ENCODE peak calls at places on chromosomes 7 and 10, in five cellular contexts. One of them, this sample, is unnamed.

GRCh38 chr7:31120800-31121513 is 68.8 kb downstream of the ADCYAP1R1 start:
- DNase-seq in brain microvascular endothelial cell: no peak
- DNase-seq in PC-9: no peak
- DNase-seq in AG09319: no peak
- DNase-seq in T-helper 9 cell: no peak
- DNase-seq in this sample: no peak

GRCh38 chr7:11895352-11895751 is 63.4 kb upstream of the THSD7A start:
- DNase-seq in brain microvascular endothelial cell: no peak
- DNase-seq in PC-9: no peak
- DNase-seq in AG09319: no peak
- DNase-seq in T-helper 9 cell: no peak
- DNase-seq in this sample: no peak

GRCh38 chr7:98163704-98164478 is 47.3 kb upstream of the BHLHA15 start:
- DNase-seq in brain microvascular endothelial cell: peak
- DNase-seq in PC-9: peak
- DNase-seq in AG09319: no peak
- DNase-seq in T-helper 9 cell: no peak
- DNase-seq in this sample: no peak

GRCh38 chr7:44396931-44397525 is 71.6 kb upstream of the CAMK2B start:
- DNase-seq in brain microvascular endothelial cell: no peak
- DNase-seq in PC-9: no peak
- DNase-seq in AG09319: no peak
- DNase-seq in T-helper 9 cell: no peak
- DNase-seq in this sample: no peak

GRCh38 chr10:27448926-27449325 is 55.2 kb upstream of the RAB18 start:
- DNase-seq in brain microvascular endothelial cell: peak
- DNase-seq in PC-9: no peak
- DNase-seq in AG09319: no peak
- DNase-seq in T-helper 9 cell: no peak
- DNase-seq in this sample: no peak

GRCh38 chr10:6065406-6065805 is 3.2 kb upstream of the IL2RA start:
- DNase-seq in brain microvascular endothelial cell: no peak
- DNase-seq in PC-9: no peak
- DNase-seq in AG09319: no peak
- DNase-seq in T-helper 9 cell: no peak
- DNase-seq in this sample: no peak

GRCh38 chr7:88315532-88315931 is 8.8 kb upstream of the STEAP4 start:
- DNase-seq in brain microvascular endothelial cell: no peak
- DNase-seq in PC-9: no peak
- DNase-seq in AG09319: no peak
- DNase-seq in T-helper 9 cell: no peak
- DNase-seq in this sample: no peak

GRCh38 chr10:126373982-126374381 is 14.3 kb downstream of the ADAM12 start:
- DNase-seq in brain microvascular endothelial cell: peak
- DNase-seq in PC-9: no peak
- DNase-seq in AG09319: no peak
- DNase-seq in T-helper 9 cell: no peak
- DNase-seq in this sample: no peak

GRCh38 chr7:127383123-127383835 is 9.2 kb downstream of the ZNF800 start:
- DNase-seq in brain microvascular endothelial cell: no peak
- DNase-seq in PC-9: no peak
- DNase-seq in AG09319: no peak
- DNase-seq in T-helper 9 cell: no peak
- DNase-seq in this sample: no peak

GRCh38 chr7:34073676-34074075 is 168.3 kb downstream of the BMPER start:
- DNase-seq in brain microvascular endothelial cell: no peak
- DNase-seq in PC-9: no peak
- DNase-seq in AG09319: no peak
- DNase-seq in T-helper 9 cell: no peak
- DNase-seq in this sample: no peak

GRCh38 chr10:6045600-6046457 is 16.3 kb downstream of the IL2RA start:
- DNase-seq in brain microvascular endothelial cell: no peak
- DNase-seq in PC-9: no peak
- DNase-seq in AG09319: no peak
- DNase-seq in T-helper 9 cell: no peak
- DNase-seq in this sample: no peak

GRCh38 chr10:71630168-71630567 is 89.4 kb downstream of the C10orf105 start:
- DNase-seq in brain microvascular endothelial cell: no peak
- DNase-seq in PC-9: no peak
- DNase-seq in AG09319: no peak
- DNase-seq in T-helper 9 cell: no peak
- DNase-seq in this sample: no peak

GRCh38 chr7:43693687-43694398 is 35.5 kb downstream of the COA1 start:
- DNase-seq in brain microvascular endothelial cell: peak
- DNase-seq in PC-9: peak
- DNase-seq in AG09319: peak
- DNase-seq in T-helper 9 cell: no peak
- DNase-seq in this sample: no peak

GRCh38 chr10:31706921-31707571 is 221.6 kb downstream of the ARHGAP12 start:
- DNase-seq in brain microvascular endothelial cell: no peak
- DNase-seq in PC-9: no peak
- DNase-seq in AG09319: no peak
- DNase-seq in T-helper 9 cell: no peak
- DNase-seq in this sample: no peak

GRCh38 chr10:29725133-29725720 is 90.5 kb upstream of the SVIL start:
- DNase-seq in brain microvascular endothelial cell: peak
- DNase-seq in PC-9: peak
- DNase-seq in AG09319: no peak
- DNase-seq in T-helper 9 cell: no peak
- DNase-seq in this sample: no peak

GRCh38 chr7:66556549-66557213 is 72.0 kb upstream of the KCTD7 start:
- DNase-seq in brain microvascular endothelial cell: no peak
- DNase-seq in PC-9: no peak
- DNase-seq in AG09319: no peak
- DNase-seq in T-helper 9 cell: no peak
- DNase-seq in this sample: no peak

GRCh38 chr10:10941106-10941505 is 76.6 kb upstream of the CELF2 start:
- DNase-seq in brain microvascular endothelial cell: no peak
- DNase-seq in PC-9: no peak
- DNase-seq in AG09319: no peak
- DNase-seq in T-helper 9 cell: no peak
- DNase-seq in this sample: no peak

GRCh38 chr7:69114374-69114773 is 483.9 kb upstream of the AUTS2 start:
- DNase-seq in brain microvascular endothelial cell: no peak
- DNase-seq in PC-9: no peak
- DNase-seq in AG09319: no peak
- DNase-seq in T-helper 9 cell: no peak
- DNase-seq in this sample: no peak

GRCh38 chr10:63583397-63583796 is 62.2 kb downstream of the REEP3 start:
- DNase-seq in brain microvascular endothelial cell: no peak
- DNase-seq in PC-9: no peak
- DNase-seq in AG09319: no peak
- DNase-seq in T-helper 9 cell: no peak
- DNase-seq in this sample: no peak

GRCh38 chr7:70733115-70733514 is 398.8 kb upstream of the GALNT17 start:
- DNase-seq in brain microvascular endothelial cell: no peak
- DNase-seq in PC-9: no peak
- DNase-seq in AG09319: no peak
- DNase-seq in T-helper 9 cell: no peak
- DNase-seq in this sample: no peak

GRCh38 chr7:133117432-133117831 is 35.5 kb upstream of the CHCHD3 start:
- DNase-seq in brain microvascular endothelial cell: no peak
- DNase-seq in PC-9: no peak
- DNase-seq in AG09319: no peak
- DNase-seq in T-helper 9 cell: no peak
- DNase-seq in this sample: no peak

GRCh38 chr7:25179325-25179724 is 49.0 kb downstream of the NPVF start:
- DNase-seq in brain microvascular endothelial cell: no peak
- DNase-seq in PC-9: no peak
- DNase-seq in AG09319: no peak
- DNase-seq in T-helper 9 cell: no peak
- DNase-seq in this sample: no peak

GRCh38 chr10:72132854-72133253 is 44.5 kb upstream of the SPOCK2 start:
- DNase-seq in brain microvascular endothelial cell: no peak
- DNase-seq in PC-9: no peak
- DNase-seq in AG09319: no peak
- DNase-seq in T-helper 9 cell: no peak
- DNase-seq in this sample: no peak

GRCh38 chr10:16597656-16598055 is 76.0 kb upstream of the C1QL3 start:
- DNase-seq in brain microvascular endothelial cell: peak
- DNase-seq in PC-9: no peak
- DNase-seq in AG09319: no peak
- DNase-seq in T-helper 9 cell: no peak
- DNase-seq in this sample: no peak

GRCh38 chr10:3781458-3782098 is 3.4 kb downstream of the KLF6 start:
- DNase-seq in brain microvascular endothelial cell: peak
- DNase-seq in PC-9: no peak
- DNase-seq in AG09319: no peak
- DNase-seq in T-helper 9 cell: peak
- DNase-seq in this sample: peak

GRCh38 chr7:101943306-101943705 is 125.9 kb downstream of the CUX1 start:
- DNase-seq in brain microvascular endothelial cell: no peak
- DNase-seq in PC-9: no peak
- DNase-seq in AG09319: no peak
- DNase-seq in T-helper 9 cell: no peak
- DNase-seq in this sample: no peak

GRCh38 chr10:16907720-16908119 is 90.5 kb upstream of the RSU1 start:
- DNase-seq in brain microvascular endothelial cell: no peak
- DNase-seq in PC-9: no peak
- DNase-seq in AG09319: no peak
- DNase-seq in T-helper 9 cell: no peak
- DNase-seq in this sample: no peak

GRCh38 chr7:96953676-96954513 is 51.5 kb upstream of the DLX6 start:
- DNase-seq in brain microvascular endothelial cell: no peak
- DNase-seq in PC-9: no peak
- DNase-seq in AG09319: no peak
- DNase-seq in T-helper 9 cell: no peak
- DNase-seq in this sample: no peak

GRCh38 chr10:36555036-36555435 is 570.4 kb upstream of the ANKRD30A start:
- DNase-seq in brain microvascular endothelial cell: no peak
- DNase-seq in PC-9: no peak
- DNase-seq in AG09319: no peak
- DNase-seq in T-helper 9 cell: no peak
- DNase-seq in this sample: no peak

GRCh38 chr7:92641921-92642511 is 51.8 kb upstream of the FAM133B start:
- DNase-seq in brain microvascular endothelial cell: peak
- DNase-seq in PC-9: no peak
- DNase-seq in AG09319: no peak
- DNase-seq in T-helper 9 cell: peak
- DNase-seq in this sample: peak

GRCh38 chr10:24721254-24722106 is 2.2 kb downstream of the ARHGAP21 start:
- DNase-seq in brain microvascular endothelial cell: no peak
- DNase-seq in PC-9: peak
- DNase-seq in AG09319: no peak
- DNase-seq in T-helper 9 cell: no peak
- DNase-seq in this sample: no peak